ENCODE peak calls at places on chromosomes 13 and 19, in four cellular contexts. J is lower lobe of right lung, Y is tibial nerve, I is IMR-90. O is an unnamed sample.

GRCh38 chr19:2555422-2556220 is 79.7 kb downstream of the GADD45B start:
- DNase-seq in Y (no peak), J (peak; percentile 32), I (no peak), O (no peak)

GRCh38 chr19:30063184-30064020 is 121.4 kb downstream of the URI1 start:
- DNase-seq in Y (no peak), I (no peak), J (peak; percentile 25), O (no peak)

GRCh38 chr13:38947049-38947448 is 43.6 kb downstream of the STOML3 start:
- DNase-seq in Y (no peak), I (no peak), J (no peak), O (no peak)

GRCh38 chr13:102779426-102780159 is 6.0 kb upstream of the TEX30 start:
- DNase-seq in J (no peak), Y (no peak), I (no peak), O (no peak)

GRCh38 chr19:47716270-47716937 is 3.2 kb downstream of the EHD2 start:
- DNase-seq in J (no peak), I (no peak), Y (no peak), O (no peak)

GRCh38 chr13:113927661-113928581 is 46.0 kb downstream of the C13orf46 start:
- DNase-seq in Y (peak; percentile 60), I (peak; percentile 99), J (no peak), O (peak; percentile 0)

GRCh38 chr13:76991432-76991795 is 467 bp upstream of the CLN5 start:
- DNase-seq in Y (no peak), J (peak; percentile 60), I (no peak), O (peak; percentile 15)

GRCh38 chr19:31693131-31693700 is 344.0 kb upstream of the TSHZ3 start:
- DNase-seq in J (no peak), Y (no peak), I (no peak), O (no peak)

GRCh38 chr19:32346901-32347300 is 1.5 kb downstream of the ZNF507 start:
- DNase-seq in I (no peak), Y (no peak), J (no peak), O (no peak)

GRCh38 chr13:109572389-109572788 is 214.0 kb downstream of the IRS2 start:
- DNase-seq in Y (no peak), J (no peak), I (no peak), O (no peak)

GRCh38 chr19:19997656-19998268 is 41.5 kb downstream of the ZNF682 start:
- DNase-seq in J (no peak), Y (no peak), I (no peak), O (no peak)

GRCh38 chr13:98459721-98460370 is 117.1 kb downstream of the STK24 start:
- DNase-seq in J (no peak), I (no peak), Y (no peak), O (no peak)

GRCh38 chr13:98459171-98459681 is 117.7 kb downstream of the STK24 start:
- DNase-seq in I (no peak), J (no peak), Y (no peak), O (no peak)

GRCh38 chr13:98456423-98456845 is 120.5 kb downstream of the STK24 start:
- DNase-seq in I (no peak), J (no peak), Y (no peak), O (no peak)

GRCh38 chr13:98457053-98457452 is 119.9 kb downstream of the STK24 start:
- DNase-seq in I (no peak), Y (no peak), J (no peak), O (no peak)

GRCh38 chr13:98458431-98458830 is 118.5 kb downstream of the STK24 start:
- DNase-seq in I (no peak), Y (no peak), J (peak; percentile 69), O (no peak)
- H3K4me1 ChIP-seq in I (peaks cover 6% of the 10 kb centered on the region), Y (peaks cover 34% of the 10 kb centered on the region), J (peaks cover 15% of the 10 kb centered on the region), O (peaks cover 27% of the 10 kb centered on the region)

DNA sequence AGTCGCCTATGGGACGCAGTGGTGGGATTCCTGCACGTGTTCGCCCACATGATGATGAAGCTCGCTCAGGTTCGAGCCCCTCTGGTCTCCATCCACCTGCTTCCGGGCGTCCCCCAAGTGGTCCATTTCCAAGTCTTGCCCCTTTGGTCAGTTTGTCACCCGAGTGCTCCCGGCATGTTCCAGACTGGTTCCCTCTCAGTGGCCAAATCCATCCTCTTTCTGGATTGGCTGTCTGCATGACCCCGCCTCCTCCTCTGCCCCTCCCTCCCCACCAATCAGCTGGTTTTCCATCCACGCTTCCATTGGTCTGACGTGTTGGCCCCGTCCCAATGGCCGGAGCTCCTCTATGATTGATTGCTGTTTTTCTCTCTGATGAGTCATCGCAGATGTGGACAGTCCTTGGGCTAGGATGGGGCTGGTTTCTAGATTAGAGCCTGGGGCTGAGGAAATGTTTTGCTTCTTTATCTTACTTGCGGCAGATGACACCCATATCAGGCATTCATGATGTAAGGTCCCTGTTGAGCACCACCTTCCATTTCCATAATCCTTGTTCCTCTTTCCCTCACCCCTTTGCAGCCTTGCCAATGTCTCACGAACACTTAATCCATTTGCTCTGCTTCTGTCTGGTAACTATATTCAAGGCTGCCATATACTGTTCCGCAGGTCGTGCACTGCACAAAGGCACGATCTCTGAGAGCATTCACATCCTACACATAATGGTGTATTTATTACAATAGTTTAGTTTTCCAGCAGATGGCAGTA is 73.8 kb downstream of the MAP4K1 start:
- DNase-seq in I (peak; percentile 86), Y (no peak), J (peak; percentile 76), O (peak; percentile 27)
- TF ChIP-seq CTCF in I (no peak), Y (peak; percentile 76), J (peak; percentile 66), O (peak; percentile 47)

GRCh38 chr13:93959796-93960533 is 519.5 kb downstream of the DCT start:
- DNase-seq in I (peak; percentile 46), J (no peak), Y (no peak), O (no peak)

GRCh38 chr13:93967286-93967685 is 512.2 kb downstream of the DCT start:
- DNase-seq in J (no peak), Y (no peak), I (no peak), O (no peak)

GRCh38 chr13:93965587-93965986 is 513.9 kb downstream of the DCT start:
- DNase-seq in Y (no peak), J (no peak), I (no peak), O (no peak)

GRCh38 chr13:93966267-93966936 is 513.1 kb downstream of the DCT start:
- DNase-seq in I (no peak), Y (no peak), J (no peak), O (no peak)

GRCh38 chr13:93963266-93964131 is 516.0 kb downstream of the DCT start:
- DNase-seq in J (no peak), Y (no peak), I (peak; percentile 61), O (no peak)
- H3K27ac ChIP-seq in J (no peak overlapping the region), Y (no peak overlapping the region), I (no peak overlapping the region), O (no peak overlapping the region)

GRCh38 chr19:42285546-42285945 is 16.4 kb upstream of the PRR19 start:
- DNase-seq in J (no peak), I (no peak), Y (no peak), O (no peak)

GRCh38 chr19:42284641-42285341 is 15.7 kb downstream of the CIC start:
- DNase-seq in J (no peak), Y (no peak), I (no peak), O (no peak)

GRCh38 chr19:42283248-42284065 is 14.4 kb downstream of the CIC start:
- DNase-seq in Y (peak; percentile 97), I (peak; percentile 87), J (peak; percentile 96), O (peak; percentile 87)

GRCh38 chr19:42282810-42283247 is 13.8 kb downstream of the CIC start:
- DNase-seq in I (no peak), Y (no peak), J (no peak), O (no peak)

DNA sequence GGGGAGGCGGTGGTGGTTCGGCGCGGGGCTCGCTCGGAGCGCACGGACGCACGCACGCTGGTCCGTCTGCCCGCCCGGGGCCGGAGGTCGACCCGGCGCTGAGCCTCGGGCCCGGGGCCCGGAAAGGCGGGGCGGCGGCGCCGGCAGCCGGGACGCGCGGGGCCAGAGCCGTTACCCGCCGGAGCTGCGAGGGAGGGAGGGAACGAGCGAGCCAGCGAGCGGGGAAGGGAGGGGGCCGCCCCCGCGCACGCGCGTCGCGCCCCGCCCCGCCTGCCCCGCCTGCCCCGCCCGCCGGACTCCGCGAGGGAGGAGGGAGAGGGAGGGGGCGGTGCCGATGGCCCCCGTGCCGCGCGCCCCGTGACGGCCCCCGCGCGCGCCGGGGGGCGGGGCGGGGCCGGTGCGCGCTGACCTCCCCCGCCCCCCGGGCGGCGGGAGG is 15.0 kb downstream of the CIC start:
- DNase-seq in J (peak; percentile 85), Y (peak; percentile 49), I (peak; percentile 71), O (no peak)
- H3K4me1 ChIP-seq in J (peaks cover 56% of the 10 kb centered on the region), Y (peaks cover 62% of the 10 kb centered on the region), I (peaks cover 45% of the 10 kb centered on the region), O (peaks cover 56% of the 10 kb centered on the region)

DNA sequence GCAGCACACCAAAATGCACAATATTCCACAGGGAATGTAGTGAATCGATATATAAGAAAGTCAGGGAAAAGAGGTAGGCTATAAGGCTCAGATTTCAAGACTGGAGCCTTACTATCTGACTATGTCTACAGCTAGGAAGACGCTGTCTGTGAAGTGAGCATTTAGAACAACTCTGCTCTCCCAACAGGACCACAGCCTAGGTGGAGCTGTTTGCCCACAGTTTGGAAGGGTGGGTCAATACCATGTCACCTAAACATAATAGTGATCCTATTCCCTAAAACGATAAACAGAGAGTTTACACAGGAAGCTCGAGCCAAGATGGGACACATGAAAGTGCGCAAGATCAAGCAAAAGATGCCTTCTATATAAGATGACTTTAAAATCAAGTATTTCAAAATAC is 2486.0 kb upstream of the PCDH20 start:
- DNase-seq in I (no peak), Y (no peak), J (no peak), O (no peak)
- TF ChIP-seq CTCF in I (no peak), Y (no peak), J (no peak), O (no peak)

GRCh38 chr13:44320611-44321010 is 53.0 kb upstream of the SERP2 start:
- DNase-seq in J (no peak), I (no peak), Y (no peak), O (no peak)

GRCh38 chr13:44313674-44314073 is 60.0 kb upstream of the SERP2 start:
- DNase-seq in Y (no peak), J (no peak), I (peak; percentile 91), O (no peak)

GRCh38 chr13:44321961-44322360 is 51.7 kb upstream of the SERP2 start:
- DNase-seq in I (no peak), Y (no peak), J (no peak), O (no peak)

GRCh38 chr13:44312898-44313551 is 60.6 kb upstream of the SERP2 start:
- DNase-seq in Y (no peak), I (peak; percentile 95), J (no peak), O (no peak)

DNA sequence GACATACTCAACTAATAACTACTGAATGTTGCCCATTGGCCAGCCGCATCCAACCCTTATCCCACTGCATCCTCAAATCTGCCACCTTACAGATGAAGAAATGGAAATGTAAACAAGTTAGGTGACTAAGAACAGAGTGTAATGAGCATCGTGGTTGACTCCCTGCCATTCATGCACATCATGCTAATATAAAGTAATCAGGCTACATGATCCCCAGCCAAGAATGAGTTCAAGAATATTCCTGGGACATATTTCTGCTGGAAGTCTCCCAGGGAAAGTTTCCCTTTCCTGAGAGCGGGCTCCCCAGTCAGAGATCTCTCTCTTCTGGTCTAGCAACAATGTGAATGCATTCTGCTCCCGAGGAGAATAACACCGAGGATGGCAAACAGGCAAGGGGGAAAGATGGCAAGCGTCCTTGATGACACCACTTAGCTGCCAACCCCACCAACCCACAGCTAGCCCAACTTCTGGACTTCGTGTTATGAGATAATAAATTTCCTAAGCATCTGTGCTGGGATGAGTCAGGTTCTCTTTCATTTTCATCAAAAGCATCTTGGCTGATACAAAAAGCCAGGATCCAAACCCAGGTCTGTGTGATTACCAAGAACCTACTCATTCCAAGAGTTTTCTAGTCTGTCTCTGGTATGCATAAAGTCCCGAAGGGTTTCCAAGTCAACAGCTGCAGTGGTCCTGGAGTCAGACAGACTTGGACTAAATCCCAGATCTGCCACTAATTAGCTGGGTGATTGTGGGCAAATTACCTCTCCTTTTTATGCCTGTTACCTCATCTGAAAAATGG is 55.7 kb upstream of the SERP2 start:
- DNase-seq in J (no peak), I (peak; percentile 72), Y (no peak), O (no peak)
- H3K27ac ChIP-seq in J (no peak overlapping the region), I (no peak overlapping the region), Y (peak overlapping the region; percentile 53), O (no peak overlapping the region)

GRCh38 chr19:14782978-14783545 is 4.7 kb upstream of the ADGRE2 start:
- DNase-seq in Y (no peak), J (no peak), I (no peak), O (no peak)

GRCh38 chr19:14786421-14786851 is 8.1 kb upstream of the ADGRE2 start:
- DNase-seq in I (no peak), J (peak; percentile 63), Y (no peak), O (no peak)
- H3K4me1 ChIP-seq in I (no peaks in the 10 kb centered on the region), J (peaks cover 4% of the 10 kb centered on the region), Y (no peaks in the 10 kb centered on the region), O (no peaks in the 10 kb centered on the region)